ENCODE peak calls at places on chromosome 19, in ten cellular contexts. U, H, W, Z, N, V, M, Q, A and D are unnamed samples.

GRCh38 chr19:34402074-34402600 is 2.1 kb upstream of the PDCD2L start:
- DNase-seq in U (no peak), H (no peak), W (no peak), Z (no peak), N (no peak), V (no peak), M (no peak), Q (no peak), A (no peak), D (no peak)

GRCh38 chr19:7505682-7506384 is 10.1 kb upstream of the ZNF358 start:
- DNase-seq in U (no peak), H (no peak), W (no peak), Z (no peak), N (no peak), V (no peak), M (no peak), Q (no peak), A (peak; percentile 89), D (peak; percentile 84)

GRCh38 chr19:42169486-42169885 is 37.2 kb upstream of the POU2F2 start:
- DNase-seq in U (no peak), H (no peak), W (no peak), Z (no peak), N (no peak), V (no peak), M (no peak), Q (no peak), A (no peak), D (no peak)

GRCh38 chr19:55113570-55114039 is 3.8 kb downstream of the PPP1R12C start:
- DNase-seq in U (peak; percentile 81), H (peak; percentile 86), W (peak; percentile 86), Z (peak; percentile 96), N (peak; percentile 88), V (peak; percentile 96), M (no peak), Q (peak; percentile 32), A (peak; percentile 63), D (peak; percentile 71)

GRCh38 chr19:2043269-2043641 is 7.8 kb downstream of the MKNK2 start:
- DNase-seq in U (no peak), H (no peak), W (no peak), Z (no peak), N (no peak), V (peak; percentile 23), M (no peak), Q (no peak), A (peak; percentile 56), D (no peak)

GRCh38 chr19:29667941-29668340 is 2.7 kb downstream of the PLEKHF1 start:
- DNase-seq in U (no peak), H (no peak), W (no peak), Z (no peak), N (no peak), V (no peak), M (peak; percentile 56), Q (no peak), A (no peak), D (peak; percentile 62)

GRCh38 chr19:53927745-53928144 is 18.7 kb downstream of the CACNG7 start:
- DNase-seq in U (peak; percentile 38), H (peak; percentile 65), W (peak; percentile 88), Z (no peak), N (peak; percentile 58), V (no peak), M (no peak), Q (peak; percentile 26), A (no peak), D (no peak)

GRCh38 chr19:29812080-29812880 is 489 bp downstream of the CCNE1 start:
- DNase-seq in U (no peak), H (peak; percentile 17), W (no peak), Z (no peak), N (no peak), V (no peak), M (peak; percentile 8), Q (no peak), A (peak; percentile 55), D (peak; percentile 57)

GRCh38 chr19:42032428-42032827 is 37.6 kb downstream of the GRIK5 start:
- DNase-seq in U (no peak), H (no peak), W (peak; percentile 55), Z (no peak), N (no peak), V (no peak), M (no peak), Q (no peak), A (no peak), D (no peak)

GRCh38 chr19:1941146-1942077 is at the start of gene CSNK1G2:
- DNase-seq in U (no peak), H (no peak), W (no peak), Z (peak; percentile 84), N (no peak), V (peak; percentile 51), M (peak; percentile 12), Q (no peak), A (peak; percentile 56), D (peak; percentile 80)